ENCODE peak calls at places on chromosomes 2 and 18, in eight cellular contexts. Z is right cardiac atrium; V is HS-27A; X is stimulated activated effector memory CD8-positive, alpha-beta T cell treated with anti-CD3 and anti-CD28 coated beads, Interleukin-12 subunit alpha, Interleukin-12 subunit beta, amount 100 ng/mL, for 72 hours; A is nucleus accumbens; F is activated T-cell treated with anti-CD3 and anti-CD28 coated beads for 4 hours; C is NCI-H774; H is fibroblast of the aortic adventitia. T is an unnamed sample.

GRCh38 chr2:233380132-233381012 is 26.1 kb downstream of the DGKD start:
- DNase-seq in H (peak), C (no peak), X (no peak), F (no peak), A (no peak), Z (no peak), V (no peak), T (no peak)

GRCh38 chr2:236083934-236084333 is 84.3 kb downstream of the GBX2 start:
- DNase-seq in X (no peak), V (no peak), H (no peak), A (no peak), C (no peak), F (no peak), Z (no peak), T (no peak)

GRCh38 chr18:50644146-50644545 is 84.3 kb downstream of the MAPK4 start:
- DNase-seq in H (no peak), C (no peak), A (no peak), F (no peak), X (no peak), Z (no peak), V (no peak), T (no peak)

GRCh38 chr2:29777164-29777563 is 144.2 kb downstream of the ALK start:
- DNase-seq in Z (no peak), C (no peak), V (no peak), F (no peak), X (no peak), H (no peak), A (no peak), T (no peak)

GRCh38 chr18:63098014-63098981 is 221.3 kb downstream of the BCL2 start:
- DNase-seq in X (no peak), Z (no peak), C (no peak), A (no peak), V (no peak), H (no peak), F (no peak), T (no peak)

GRCh38 chr2:205235434-205235833 is 446.9 kb upstream of the NRP2 start:
- DNase-seq in Z (no peak), F (no peak), H (no peak), C (no peak), X (no peak), A (no peak), V (no peak), T (peak)

GRCh38 chr2:70385966-70386595 is 84.2 kb upstream of the FAM136A start:
- DNase-seq in H (peak), F (no peak), X (no peak), Z (no peak), A (no peak), C (no peak), V (no peak), T (no peak)

GRCh38 chr2:96121414-96121813 is 5.0 kb upstream of the ADRA2B start:
- DNase-seq in V (no peak), X (no peak), A (no peak), H (no peak), F (no peak), Z (no peak), C (no peak), T (no peak)

GRCh38 chr18:6158958-6159357 is 255.8 kb downstream of the L3MBTL4 start:
- DNase-seq in V (no peak), A (no peak), Z (no peak), C (no peak), X (no peak), F (no peak), H (no peak), T (no peak)

GRCh38 chr2:31414601-31415241 is at the start of gene XDH:
- DNase-seq in V (no peak), C (peak), X (no peak), H (no peak), A (no peak), Z (no peak), F (no peak), T (no peak)

GRCh38 chr18:26082475-26082874 is 7.9 kb downstream of the SS18 start:
- DNase-seq in C (no peak), X (no peak), V (no peak), A (no peak), F (no peak), Z (no peak), H (no peak), T (no peak)

GRCh38 chr2:11342561-11343343 is 1.7 kb downstream of the ROCK2 start:
- DNase-seq in V (peak), F (no peak), C (peak), H (peak), A (no peak), X (no peak), Z (no peak), T (peak)

GRCh38 chr2:189487283-189488280 is 46.3 kb downstream of the WDR75 start:
- DNase-seq in H (no peak), C (no peak), F (no peak), Z (no peak), V (no peak), X (no peak), A (no peak), T (peak)

GRCh38 chr2:128315829-128316776 is 2.6 kb downstream of the HS6ST1 start:
- DNase-seq in F (no peak), Z (peak), V (no peak), H (peak), A (no peak), C (no peak), X (peak), T (no peak)

GRCh38 chr2:99448556-99448955 is 41.3 kb downstream of the REV1 start:
- DNase-seq in Z (no peak), C (no peak), F (no peak), V (no peak), X (no peak), H (peak), A (no peak), T (no peak)

GRCh38 chr18:60895181-60895580 is 438.0 kb upstream of the CDH20 start:
- DNase-seq in A (no peak), V (no peak), Z (no peak), C (no peak), H (peak), F (no peak), X (no peak), T (no peak)

GRCh38 chr18:37409870-37410269 is 155.7 kb downstream of the CELF4 start:
- DNase-seq in V (no peak), A (no peak), X (no peak), H (no peak), C (no peak), F (no peak), Z (peak), T (peak)

GRCh38 chr2:218985325-218986091 is 524 bp upstream of the FEV start:
- DNase-seq in F (no peak), C (no peak), A (no peak), X (no peak), H (no peak), V (no peak), Z (no peak), T (no peak)

GRCh38 chr2:172427256-172427989 is at the start of gene ITGA6:
- DNase-seq in F (peak), V (no peak), C (peak), H (peak), Z (peak), A (peak), X (peak), T (peak)

GRCh38 chr2:193124820-193125219 is 930.1 kb upstream of the TMEFF2 start:
- DNase-seq in H (no peak), C (no peak), X (no peak), Z (no peak), V (no peak), F (no peak), A (no peak), T (no peak)

GRCh38 chr2:18473241-18473841 is 87.1 kb downstream of the RDH14 start:
- DNase-seq in V (peak), H (peak), F (no peak), A (no peak), C (no peak), X (no peak), Z (no peak), T (no peak)

GRCh38 chr18:48296581-48296980 is 112.6 kb downstream of the ZBTB7C start:
- DNase-seq in V (no peak), F (no peak), A (no peak), Z (no peak), C (no peak), H (no peak), X (no peak), T (no peak)

GRCh38 chr2:222358876-222359275 is 60.1 kb upstream of the PAX3 start:
- DNase-seq in F (no peak), C (no peak), A (no peak), Z (no peak), V (no peak), H (peak), X (no peak), T (no peak)

GRCh38 chr2:157433335-157433890 is 10.5 kb downstream of the CYTIP start:
- DNase-seq in Z (no peak), F (no peak), A (no peak), V (no peak), X (no peak), H (peak), C (no peak), T (no peak)

GRCh38 chr2:7595181-7595580 is 678.0 kb downstream of the RNF144A start:
- DNase-seq in A (no peak), X (no peak), V (no peak), Z (no peak), H (no peak), C (no peak), F (no peak), T (no peak)

GRCh38 chr2:68336192-68336591 is 16.4 kb upstream of the CNRIP1 start:
- DNase-seq in C (no peak), Z (no peak), F (no peak), A (no peak), V (peak), H (peak), X (no peak), T (no peak)

GRCh38 chr2:192315543-192315942 is 120.8 kb upstream of the TMEFF2 start:
- DNase-seq in F (no peak), X (no peak), Z (no peak), C (no peak), A (no peak), V (no peak), H (no peak), T (no peak)

GRCh38 chr2:3267549-3267867 is 110.1 kb downstream of the EIPR1 start:
- DNase-seq in F (no peak), V (no peak), X (no peak), A (no peak), Z (no peak), H (no peak), C (no peak), T (no peak)

GRCh38 chr2:84888401-84889276 is 7.8 kb upstream of the TRABD2A start:
- DNase-seq in X (no peak), F (no peak), C (no peak), H (peak), V (peak), Z (no peak), A (no peak), T (peak)

GRCh38 chr2:219508444-219508734 is 5.9 kb upstream of the ASIC4 start:
- DNase-seq in A (no peak), F (no peak), H (no peak), V (no peak), X (no peak), Z (no peak), C (no peak), T (no peak)

GRCh38 chr2:66443977-66444855 is 9.3 kb downstream of the MEIS1 start:
- DNase-seq in Z (peak), A (no peak), X (no peak), C (no peak), V (no peak), H (peak), F (no peak), T (no peak)

GRCh38 chr2:124915567-124915966 is 890.5 kb downstream of the CNTNAP5 start:
- DNase-seq in F (no peak), A (no peak), X (no peak), C (no peak), H (no peak), V (no peak), Z (no peak), T (no peak)

GRCh38 chr18:10938241-10938640 is 211.1 kb downstream of the PIEZO2 start:
- DNase-seq in X (no peak), A (no peak), Z (no peak), C (no peak), H (no peak), V (no peak), F (no peak), T (no peak)

GRCh38 chr2:170869036-170869435 is 52.3 kb downstream of the GAD1 start:
- DNase-seq in H (no peak), V (no peak), F (no peak), X (no peak), Z (no peak), A (no peak), C (no peak), T (peak)